ENCODE peak calls at places on chromosome 7, in six cellular contexts. A is K562, D is A549, H is endothelial cell of umbilical vein, C is HepG2, R is GM12878. Q is an unnamed sample.

GRCh38 chr7:34748244-34749039 is 90.4 kb downstream of the NPSR1 start:
- DNase-seq in A (no peak), D (peak), H (peak), C (peak), R (no peak), Q (no peak)

GRCh38 chr7:135666156-135666555 is 3.8 kb downstream of the STMP1 start:
- DNase-seq in A (no peak), D (no peak), H (no peak), C (peak), R (no peak), Q (no peak)

GRCh38 chr7:48041665-48041995 is 6.3 kb downstream of the C7orf57 start:
- DNase-seq in A (no peak), D (no peak), H (peak), C (no peak), R (no peak), Q (no peak)

GRCh38 chr7:67842571-67842970 is 845.9 kb downstream of the TYW1 start:
- DNase-seq in A (no peak), D (no peak), H (no peak), C (no peak), R (no peak), Q (no peak)

GRCh38 chr7:8284606-8285005 is 22.6 kb upstream of the ICA1 start:
- DNase-seq in A (no peak), D (no peak), H (peak), C (no peak), R (no peak), Q (no peak)

GRCh38 chr7:37369904-37370303 is 78.8 kb downstream of the ELMO1 start:
- DNase-seq in A (no peak), D (no peak), H (no peak), C (no peak), R (no peak), Q (no peak)

GRCh38 chr7:84799131-84799530 is 387.7 kb downstream of the SEMA3D start:
- DNase-seq in A (no peak), D (no peak), H (no peak), C (no peak), R (no peak), Q (no peak)

GRCh38 chr7:75772081-75773077 is at the start of gene CCL26:
- DNase-seq in A (no peak), D (no peak), H (no peak), C (peak), R (no peak), Q (no peak)

GRCh38 chr7:69336976-69337375 is 261.3 kb upstream of the AUTS2 start:
- DNase-seq in A (no peak), D (no peak), H (no peak), C (no peak), R (no peak), Q (no peak)

GRCh38 chr7:69335331-69335730 is 262.9 kb upstream of the AUTS2 start:
- DNase-seq in A (no peak), D (no peak), H (no peak), C (no peak), R (no peak), Q (no peak)

GRCh38 chr7:69334706-69335105 is 263.6 kb upstream of the AUTS2 start:
- DNase-seq in A (no peak), D (no peak), H (no peak), C (no peak), R (no peak), Q (no peak)
- TF ChIP-seq MYC in A (no peak), D (no peak), H (no peak), C (no peak), R (no peak), Q (no peak)

DNA sequence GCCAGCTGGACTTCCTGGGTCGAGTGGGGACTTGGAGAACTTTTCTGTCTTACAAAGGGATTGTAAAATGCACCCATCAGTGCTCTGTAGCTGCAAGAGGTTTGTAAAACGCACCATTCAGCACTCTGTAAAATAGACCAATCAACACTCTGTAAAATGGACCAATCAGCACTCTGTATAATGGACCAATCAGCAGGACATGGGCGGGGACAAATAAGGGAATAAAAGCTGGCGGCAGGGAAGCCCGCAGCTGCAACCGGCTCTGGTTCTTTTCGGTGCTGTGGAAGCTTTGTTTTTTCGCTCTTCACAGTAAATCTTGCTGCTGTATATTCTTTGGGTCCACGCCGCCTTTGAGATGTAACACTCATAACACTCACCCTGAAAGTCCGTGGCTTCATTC is 151.9 kb downstream of the GALNT17 start:
- DNase-seq in A (no peak), D (no peak), H (no peak), C (no peak), R (no peak), Q (no peak)
- TF ChIP-seq MYC in A (no peak), D (no peak), H (no peak), C (no peak), R (no peak), Q (no peak)

GRCh38 chr7:78435355-78435754 is 636.8 kb downstream of the PHTF2 start:
- DNase-seq in A (no peak), D (no peak), H (no peak), C (no peak), R (no peak), Q (no peak)

GRCh38 chr7:78434281-78434680 is 635.7 kb downstream of the PHTF2 start:
- DNase-seq in A (no peak), D (no peak), H (no peak), C (no peak), R (no peak), Q (peak)

GRCh38 chr7:78441737-78442136 is 643.2 kb downstream of the PHTF2 start:
- DNase-seq in A (no peak), D (no peak), H (no peak), C (no peak), R (no peak), Q (no peak)

GRCh38 chr7:78437118-78437517 is 638.5 kb downstream of the PHTF2 start:
- DNase-seq in A (no peak), D (no peak), H (no peak), C (peak), R (no peak), Q (no peak)

DNA sequence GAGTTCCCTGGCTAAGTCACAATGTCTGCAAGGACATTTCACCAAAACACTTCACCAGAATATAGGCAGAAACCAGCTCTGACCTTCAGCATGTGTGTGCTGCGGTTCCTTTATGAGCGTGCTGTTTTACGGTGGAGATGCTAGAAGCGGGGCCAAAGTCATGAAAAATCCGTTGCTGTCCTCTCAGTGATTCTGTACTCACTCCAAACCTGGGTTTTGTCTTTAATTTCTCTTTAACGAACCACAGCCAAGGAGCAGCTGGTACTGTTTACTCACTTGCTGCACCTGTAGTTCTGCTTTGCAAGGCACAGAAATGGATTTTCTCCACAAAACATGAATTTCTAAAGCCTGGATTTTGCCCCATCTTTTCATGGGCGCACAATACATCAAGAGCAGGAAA is 639.9 kb downstream of the PHTF2 start:
- DNase-seq in A (no peak), D (no peak), H (no peak), C (no peak), R (no peak), Q (no peak)
- TF ChIP-seq MYC in A (no peak), D (no peak), H (no peak), C (no peak), R (no peak), Q (no peak)

GRCh38 chr7:27251136-27251512 is 8.5 kb downstream of the EVX1 start:
- DNase-seq in A (no peak), D (no peak), H (peak), C (no peak), R (no peak), Q (no peak)

GRCh38 chr7:27249724-27250636 is 7.4 kb downstream of the EVX1 start:
- DNase-seq in A (no peak), D (no peak), H (no peak), C (no peak), R (no peak), Q (no peak)

GRCh38 chr7:27251513-27252306 is 9.1 kb downstream of the EVX1 start:
- DNase-seq in A (no peak), D (no peak), H (peak), C (no peak), R (no peak), Q (no peak)

GRCh38 chr7:27254625-27255024 is 12.0 kb downstream of the EVX1 start:
- DNase-seq in A (no peak), D (no peak), H (no peak), C (no peak), R (no peak), Q (no peak)

GRCh38 chr7:27252935-27253333 is 10.3 kb downstream of the EVX1 start:
- DNase-seq in A (no peak), D (no peak), H (no peak), C (no peak), R (no peak), Q (no peak)
- TF ChIP-seq MYC in A (no peak), D (no peak), H (no peak), C (no peak), R (no peak), Q (no peak)

DNA sequence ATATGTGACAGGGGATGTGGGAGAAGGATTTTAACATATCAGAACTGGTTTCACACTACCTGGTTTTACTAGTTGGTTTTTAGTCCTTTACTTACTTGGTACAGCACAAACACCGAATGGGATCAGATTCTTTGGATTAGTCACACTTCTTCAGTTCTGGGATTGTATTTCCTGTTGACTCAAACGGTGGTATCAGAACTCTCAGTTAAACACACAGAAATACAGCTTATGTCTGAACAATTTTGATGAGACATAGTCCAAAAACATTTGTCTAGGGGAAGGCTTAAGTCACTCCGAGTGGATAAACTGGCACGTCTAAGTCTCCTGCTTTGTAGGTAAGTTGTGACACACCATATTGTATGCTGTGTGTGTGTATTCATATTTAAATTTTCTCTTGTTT is 480.5 kb downstream of the PHTF2 start:
- DNase-seq in A (no peak), D (no peak), H (peak), C (no peak), R (no peak), Q (no peak)
- TF ChIP-seq MYC in A (no peak), D (no peak), H (no peak), C (no peak), R (no peak), Q (no peak)

Q was measured in NB4.